ENCODE peak calls at places on chromosomes 11 and 22, in nine cellular contexts. W is IMR-90, N is tibial nerve, Q is fibroblast of lung, C is neural progenitor cell, A is cardiac muscle cell, D is brain microvascular endothelial cell, G is GM23338, S is psoas muscle. I is an unnamed sample.

GRCh38 chr11:43419460-43419859 is 60.7 kb downstream of the TTC17 start:
- DNase-seq in W (peak; percentile 53), N (no peak), Q (peak; percentile 67), C (peak; percentile 21), A (peak; percentile 60), D (peak; percentile 34), G (peak; percentile 59), S (no peak), I (no peak)

GRCh38 chr11:77091146-77091940 is 11.3 kb upstream of the OMP start:
- DNase-seq in W (peak; percentile 65), N (peak; percentile 95), Q (peak; percentile 71), C (peak; percentile 87), A (peak; percentile 79), D (peak; percentile 65), G (peak; percentile 93), S (peak; percentile 87), I (peak; percentile 41)

GRCh38 chr11:113615098-113615497 is 91.0 kb downstream of the TMPRSS5 start:
- DNase-seq in W (no peak), N (no peak), Q (no peak), C (peak; percentile 35), A (no peak), D (no peak), G (peak; percentile 46), S (no peak), I (no peak)

GRCh38 chr11:33722579-33723234 is 13.5 kb downstream of the CD59 start:
- DNase-seq in W (peak; percentile 80), N (no peak), Q (peak; percentile 67), C (no peak), A (peak; percentile 32), D (peak; percentile 88), G (no peak), S (peak; percentile 73), I (no peak)

GRCh38 chr11:57761301-57762234 is at the start of gene CTNND1:
- DNase-seq in W (peak; percentile 98), N (peak; percentile 90), Q (peak; percentile 99), C (peak; percentile 93), A (peak; percentile 99), D (peak; percentile 96), G (peak; percentile 98), S (peak; percentile 91), I (peak; percentile 74)

GRCh38 chr11:17774232-17775034 is 39.9 kb downstream of the KCNC1 start:
- DNase-seq in W (no peak), N (no peak), Q (no peak), C (peak; percentile 89), A (no peak), D (no peak), G (no peak), S (peak; percentile 32), I (no peak)

GRCh38 chr11:119619665-119620064 is 109.3 kb downstream of the NECTIN1 start:
- DNase-seq in W (no peak), N (no peak), Q (no peak), C (no peak), A (no peak), D (no peak), G (no peak), S (no peak), I (no peak)

GRCh38 chr11:119195680-119196079 is 10.4 kb downstream of the NHERF4 start:
- DNase-seq in W (peak; percentile 58), N (no peak), Q (peak; percentile 50), C (peak; percentile 63), A (peak; percentile 73), D (peak; percentile 69), G (peak; percentile 96), S (no peak), I (no peak)

GRCh38 chr11:119709638-119710346 is 19.2 kb downstream of the NECTIN1 start:
- DNase-seq in W (peak; percentile 69), N (no peak), Q (peak; percentile 85), C (peak; percentile 95), A (peak; percentile 90), D (peak; percentile 70), G (peak; percentile 94), S (no peak), I (no peak)

GRCh38 chr11:112163875-112164521 is at the start of gene IL18:
- DNase-seq in W (no peak), N (peak; percentile 33), Q (no peak), C (peak; percentile 46), A (no peak), D (no peak), G (peak; percentile 69), S (peak; percentile 79), I (no peak)

GRCh38 chr11:10561947-10562346 is 6.5 kb downstream of the LYVE1 start:
- DNase-seq in W (no peak), N (no peak), Q (no peak), C (no peak), A (no peak), D (no peak), G (no peak), S (no peak), I (no peak)

GRCh38 chr22:26463688-26464087 is 19.9 kb downstream of the HPS4 start:
- DNase-seq in W (no peak), N (no peak), Q (no peak), C (no peak), A (no peak), D (no peak), G (no peak), S (no peak), I (no peak)

GRCh38 chr11:72808415-72808814 is 5.8 kb upstream of the ATG16L2 start:
- DNase-seq in W (peak; percentile 46), N (no peak), Q (no peak), C (peak; percentile 0), A (no peak), D (no peak), G (no peak), S (no peak), I (no peak)

GRCh38 chr11:20119315-20119714 is 41.0 kb downstream of the DBX1 start:
- DNase-seq in W (no peak), N (no peak), Q (no peak), C (no peak), A (no peak), D (no peak), G (no peak), S (no peak), I (no peak)

GRCh38 chr22:38262051-38262795 is 10.6 kb downstream of the TMEM184B start:
- DNase-seq in W (no peak), N (no peak), Q (no peak), C (peak; percentile 65), A (no peak), D (no peak), G (peak; percentile 85), S (peak; percentile 79), I (no peak)

GRCh38 chr22:19728836-19729235 is 5.5 kb downstream of the GP1BB start:
- DNase-seq in W (no peak), N (no peak), Q (no peak), C (no peak), A (no peak), D (no peak), G (no peak), S (no peak), I (no peak)

DNA sequence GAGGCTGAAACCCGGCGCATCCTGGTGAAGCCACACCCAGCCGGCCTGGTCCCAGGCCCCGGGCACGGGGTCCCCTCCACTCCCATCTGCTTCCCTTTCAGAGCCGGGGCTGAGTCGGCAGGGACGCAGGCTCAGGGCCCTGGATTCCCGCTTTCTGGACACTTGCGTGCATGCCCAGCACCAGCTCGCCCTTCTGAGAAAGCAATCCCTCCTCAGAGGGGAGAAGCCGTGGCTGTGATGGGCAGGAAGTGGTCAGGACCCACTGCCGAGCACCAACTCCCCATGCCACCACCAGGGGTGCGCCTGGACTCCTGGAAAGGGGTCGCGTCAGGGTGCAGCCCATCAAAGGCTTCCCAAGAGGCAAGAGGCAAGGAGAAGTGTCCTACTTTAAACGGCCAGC is 15.1 kb downstream of the CDKN1C start:
- DNase-seq in W (no peak), N (no peak), Q (no peak), C (no peak), A (no peak), D (no peak), G (peak; percentile 37), S (no peak), I (no peak)
- TF ChIP-seq CTCF in W (no peak), N (no peak), Q (no peak), C (peak; percentile 19), A (peak; percentile 2), D (peak; percentile 30), G (peak; percentile 38), S (no peak), I (no peak)

DNA sequence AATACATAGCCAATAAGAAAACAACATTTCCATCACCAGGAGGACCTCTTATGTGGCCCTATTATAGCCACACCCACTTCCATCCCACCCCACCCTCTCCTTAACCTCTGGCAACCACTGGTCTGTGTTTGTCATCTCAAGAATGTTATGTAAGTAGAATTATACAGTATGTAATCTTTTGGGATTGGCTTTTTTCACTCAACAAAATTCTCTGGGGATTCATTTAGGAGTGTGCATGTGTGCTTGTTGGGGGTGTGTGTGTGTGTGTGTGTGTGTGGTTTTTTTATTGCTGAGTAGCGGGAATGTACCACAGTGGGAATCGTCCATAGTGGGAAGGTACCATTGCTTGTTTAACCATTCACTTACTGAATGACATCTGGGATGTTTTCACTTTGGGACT is 5.2 kb downstream of the KCNJ5 start:
- DNase-seq in W (no peak), N (no peak), Q (no peak), C (no peak), A (no peak), D (no peak), G (no peak), S (no peak), I (no peak)
- H3K27ac ChIP-seq in W (no peak overlapping the region), N (no peak overlapping the region), Q (no peak overlapping the region), C (no peak overlapping the region), A (peak overlapping the region; percentile 87), D (no peak overlapping the region), G (no peak overlapping the region), S (no peak overlapping the region), I (no peak overlapping the region)

GRCh38 chr11:16743478-16743877 is 5.0 kb downstream of the C11orf58 start:
- DNase-seq in W (no peak), N (no peak), Q (no peak), C (no peak), A (no peak), D (no peak), G (no peak), S (no peak), I (no peak)
- H3K36me3 ChIP-seq in W (peaks cover 22% of the 10 kb centered on the region), N (peaks cover 4% of the 10 kb centered on the region), Q (peaks cover 3% of the 10 kb centered on the region), C (peaks cover 35% of the 10 kb centered on the region), A (peaks cover 42% of the 10 kb centered on the region), D (peaks cover 27% of the 10 kb centered on the region), G (peaks cover 38% of the 10 kb centered on the region), S (no peaks in the 10 kb centered on the region), I (peaks cover 20% of the 10 kb centered on the region)

DNA sequence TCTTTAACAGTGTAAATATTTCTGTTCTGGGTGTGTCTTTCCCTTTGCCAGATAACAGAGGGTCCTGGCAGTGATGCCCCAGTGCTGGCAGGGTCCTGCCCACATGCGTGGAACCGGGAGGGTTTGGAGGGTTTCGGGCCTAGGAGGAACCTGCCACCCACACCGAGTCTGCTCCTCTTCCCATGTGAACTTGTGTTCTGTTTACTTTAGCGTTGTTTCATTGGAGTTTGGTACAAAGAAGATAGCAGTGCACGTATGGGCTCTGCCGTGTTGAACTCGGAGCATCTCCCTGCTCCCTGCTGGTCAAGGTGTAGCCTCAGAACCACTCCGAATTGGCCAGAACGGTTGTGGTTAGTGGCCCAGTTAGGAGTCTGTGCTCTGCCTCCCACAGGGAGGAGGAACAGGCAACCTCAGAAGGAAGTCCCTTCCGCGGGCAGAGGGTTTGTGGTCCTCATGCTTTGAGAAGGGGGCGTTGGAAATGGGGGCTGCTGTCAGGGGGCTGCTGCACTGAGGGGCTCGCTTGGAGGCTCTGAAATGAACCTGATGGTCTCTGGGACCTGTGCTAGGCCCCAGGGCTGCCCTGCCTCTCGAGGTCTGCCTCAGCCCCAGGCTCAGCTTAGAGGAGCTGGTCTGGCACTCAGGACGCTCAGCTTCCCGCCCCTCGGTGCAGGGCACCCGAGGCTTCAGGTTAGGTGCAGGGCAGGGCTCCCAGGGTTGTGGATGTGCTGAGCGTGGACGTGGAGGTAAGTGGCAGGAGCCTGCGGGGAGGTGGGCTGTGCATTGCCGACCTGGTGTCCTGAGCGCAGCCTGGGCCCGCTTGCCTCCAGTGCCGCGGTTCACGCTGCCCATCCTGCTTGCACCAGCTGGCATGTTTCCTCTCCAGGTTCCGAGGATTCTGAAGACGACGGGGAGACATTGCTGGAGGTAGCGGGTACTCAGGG is 10.4 kb downstream of the PHRF1 start:
- DNase-seq in W (no peak), N (no peak), Q (no peak), C (no peak), A (no peak), D (no peak), G (no peak), S (no peak), I (no peak)
- TF ChIP-seq CTCF in W (no peak), N (no peak), Q (no peak), C (no peak), A (no peak), D (no peak), G (no peak), S (no peak), I (no peak)